ENCODE peak calls at places on chromosomes 16 and 17, in six cellular contexts. N is A549, A is IMR-90, U is Peyer's patch, V is ovary, J is uterus. Q is an unnamed sample.

GRCh38 chr17:39236383-39236927 is 10.7 kb upstream of the STAC2 start:
- DNase-seq in U (no peak), A (no peak), N (no peak), V (no peak), J (no peak), Q (no peak)

GRCh38 chr17:156946-157345 is 19.6 kb downstream of the SCGB1C2 start:
- DNase-seq in J (no peak), U (no peak), V (no peak), A (no peak), N (no peak), Q (no peak)

GRCh38 chr16:70271696-70272095 is 17.6 kb downstream of the AARS1 start:
- DNase-seq in V (no peak), N (no peak), J (no peak), U (no peak), A (no peak), Q (no peak)

GRCh38 chr17:83080641-83081560 is 1.5 kb downstream of the METRNL start:
- DNase-seq in A (peak), J (no peak), U (peak), N (no peak), V (peak), Q (no peak)

GRCh38 chr16:5200123-5200522 is 102.5 kb upstream of the EEF2KMT start:
- DNase-seq in V (no peak), A (no peak), J (no peak), N (no peak), U (no peak), Q (peak)

GRCh38 chr17:40992666-40993065 is 1.3 kb downstream of the KRTAP3-3 start:
- DNase-seq in J (no peak), U (no peak), A (no peak), N (no peak), V (no peak), Q (no peak)

GRCh38 chr16:3152273-3153076 is 17.6 kb downstream of the ZNF213 start:
- DNase-seq in J (peak), A (peak), V (peak), U (peak), N (peak), Q (peak)

GRCh38 chr16:30998852-30999761 is 11.3 kb downstream of the STX1B start:
- DNase-seq in N (no peak), U (no peak), V (no peak), J (no peak), A (no peak), Q (peak)

GRCh38 chr17:27319536-27320221 is 25.8 kb downstream of the WSB1 start:
- DNase-seq in N (no peak), U (no peak), J (peak), V (peak), A (peak), Q (peak)

GRCh38 chr16:66207139-66207863 is 159.2 kb upstream of the CDH5 start:
- DNase-seq in V (no peak), N (no peak), A (no peak), U (no peak), J (no peak), Q (no peak)

GRCh38 chr16:26981266-26981938 is 85.3 kb upstream of the C16orf82 start:
- DNase-seq in A (peak), N (no peak), V (no peak), J (no peak), U (no peak), Q (no peak)

GRCh38 chr16:10895053-10895946 is 18.3 kb downstream of the CIITA start:
- DNase-seq in U (peak), A (peak), V (peak), N (no peak), J (no peak), Q (no peak)

GRCh38 chr17:21215935-21216334 is 2.0 kb upstream of the TMEM11 start:
- DNase-seq in V (no peak), N (no peak), J (no peak), A (no peak), U (no peak), Q (no peak)

GRCh38 chr17:34542700-34543336 is 36.6 kb upstream of the TMEM132E start:
- DNase-seq in J (peak), V (no peak), N (peak), U (peak), A (no peak), Q (peak)

GRCh38 chr17:31830971-31831755 is 27.9 kb downstream of the COPRS start:
- DNase-seq in U (no peak), V (no peak), A (peak), J (no peak), N (no peak), Q (no peak)

GRCh38 chr16:22739077-22739476 is 74.9 kb upstream of the HS3ST2 start:
- DNase-seq in N (no peak), J (no peak), A (no peak), U (no peak), V (no peak), Q (no peak)

GRCh38 chr16:58016841-58017446 is 8.6 kb upstream of the MMP15 start:
- DNase-seq in A (no peak), U (no peak), J (no peak), V (no peak), N (no peak), Q (no peak)

GRCh38 chr17:76824103-76824502 is 44.1 kb upstream of the MGAT5B start:
- DNase-seq in V (no peak), J (no peak), A (no peak), U (no peak), N (no peak), Q (no peak)

GRCh38 chr17:66583112-66583748 is 251.7 kb upstream of the CACNG5 start:
- DNase-seq in V (no peak), U (no peak), J (no peak), N (no peak), A (no peak), Q (no peak)

GRCh38 chr16:13316008-13316407 is 414.6 kb downstream of the SHISA9 start:
- DNase-seq in N (no peak), A (no peak), U (no peak), J (no peak), V (no peak), Q (no peak)

GRCh38 chr17:82394296-82394695 is 22.7 kb downstream of the UTS2R start:
- DNase-seq in A (no peak), U (no peak), J (no peak), N (no peak), V (no peak), Q (no peak)

GRCh38 chr17:80712089-80712488 is 167.5 kb downstream of the RPTOR start:
- DNase-seq in A (no peak), J (no peak), U (no peak), V (no peak), N (no peak), Q (no peak)

GRCh38 chr16:1984347-1985225 is 593 bp downstream of the GFER start:
- DNase-seq in A (peak), U (peak), V (no peak), J (no peak), N (no peak), Q (no peak)

GRCh38 chr17:19009970-19010369 is 5.4 kb upstream of the FAM83G start:
- DNase-seq in N (no peak), J (no peak), V (no peak), U (no peak), A (no peak), Q (no peak)

GRCh38 chr17:78573955-78574354 is 3.2 kb downstream of the DNAH17 start:
- DNase-seq in U (no peak), V (no peak), A (no peak), N (no peak), J (no peak), Q (no peak)

GRCh38 chr17:35684046-35684802 is 47.2 kb upstream of the RASL10B start:
- DNase-seq in J (no peak), U (no peak), N (peak), A (peak), V (no peak), Q (no peak)

GRCh38 chr17:56499799-56500388 is 93.6 kb upstream of the NOG start:
- DNase-seq in A (peak), J (no peak), U (no peak), V (no peak), N (peak), Q (no peak)

GRCh38 chr16:28219283-28219682 is 7.5 kb upstream of the XPO6 start:
- DNase-seq in V (no peak), U (no peak), J (no peak), N (no peak), A (peak), Q (no peak)

GRCh38 chr16:74999683-75000480 is 1.1 kb downstream of the ZNRF1 start:
- DNase-seq in N (no peak), A (no peak), J (peak), V (peak), U (peak), Q (peak)

GRCh38 chr16:50574852-50575251 is 26.7 kb downstream of the NKD1 start:
- DNase-seq in N (no peak), U (no peak), J (no peak), A (no peak), V (no peak), Q (no peak)

GRCh38 chr17:48843172-48843900 is 12.5 kb downstream of the CALCOCO2 start:
- DNase-seq in J (no peak), A (peak), V (no peak), U (no peak), N (no peak), Q (no peak)
- H3K4me3 ChIP-seq in J (no peak), A (no peak), V (no peak), U (peak), N (no peak), Q (no peak)

GRCh38 chr17:46770818-46771600 is 47.5 kb downstream of the WNT3 start:
- DNase-seq in N (peak), J (no peak), A (peak), U (no peak), V (peak), Q (no peak)
- TF ChIP-seq CTCF in N (no peak), J (no peak), A (no peak), U (no peak), V (no peak), Q (no peak)

DNA sequence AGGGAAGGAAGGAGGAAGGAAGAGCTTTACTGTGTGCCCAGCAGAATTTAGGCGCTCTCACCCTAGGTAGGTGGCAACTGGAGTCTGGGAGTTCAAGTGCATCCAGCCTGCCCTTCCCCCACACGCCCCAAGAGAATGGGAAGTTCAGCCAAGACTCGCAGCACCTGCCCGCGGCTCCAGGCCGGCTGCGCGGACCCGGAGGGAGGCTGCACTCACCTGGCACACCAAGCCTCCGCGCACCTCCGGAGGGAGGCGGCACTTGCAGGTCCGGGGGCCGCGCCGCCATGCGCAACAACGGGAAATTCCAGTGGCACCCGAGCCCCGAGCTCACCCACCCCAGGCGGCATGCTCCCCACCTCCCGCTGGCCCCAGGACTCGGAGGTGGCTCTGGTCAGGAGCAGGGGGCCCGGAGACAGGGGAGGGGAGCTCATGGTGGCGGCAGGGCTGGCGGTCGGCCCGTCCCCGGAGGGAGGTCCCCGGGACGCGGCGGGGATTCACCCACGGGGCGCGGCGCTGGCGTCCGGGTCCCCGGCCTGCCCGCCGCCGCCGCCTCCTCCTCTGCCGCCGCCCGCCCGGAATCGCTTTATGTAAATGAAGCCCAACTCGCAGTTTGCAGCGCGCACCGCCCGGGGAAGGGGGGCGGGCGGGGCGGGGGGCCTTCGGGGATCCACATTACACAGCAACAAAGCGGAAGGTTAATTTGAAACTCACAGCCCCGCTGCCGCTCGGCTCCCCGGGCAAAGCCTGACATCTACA is at the start of gene ZFHX3:
- DNase-seq in J (peak), A (peak), U (peak), V (peak), N (peak), Q (peak)
- TF ChIP-seq POLR2A in J (peak), A (no peak), U (no peak), V (no peak), N (no peak), Q (no peak)

GRCh38 chr17:50407921-50408320 is 10.6 kb upstream of the LRRC59 start:
- DNase-seq in N (no peak), A (no peak), V (no peak), U (no peak), J (no peak), Q (no peak)
- H3K4me3 ChIP-seq in N (no peak), A (no peak), V (no peak), U (no peak), J (no peak), Q (no peak)

Q was measured in lower leg skin.